ENCODE peak calls at places on chromosomes 5 and 9, in four cellular contexts. One of them, this sample, is unnamed.

GRCh38 chr5:172886974-172887491 is 53.0 kb downstream of the ERGIC1 start:
- DNase-seq in A549: no peak
- DNase-seq in sigmoid colon: peak; percentile 94
- DNase-seq in transverse colon: peak; percentile 53
- DNase-seq in this sample: no peak

GRCh38 chr9:6495484-6495883 is 82.5 kb downstream of the UHRF2 start:
- DNase-seq in A549: no peak
- DNase-seq in sigmoid colon: no peak
- DNase-seq in transverse colon: no peak
- DNase-seq in this sample: no peak

GRCh38 chr9:101119206-101119819 is 90.8 kb downstream of the PLPPR1 start:
- DNase-seq in A549: peak; percentile 33
- DNase-seq in sigmoid colon: no peak
- DNase-seq in transverse colon: peak; percentile 49
- DNase-seq in this sample: no peak

GRCh38 chr9:76516350-76516749 is 57.4 kb downstream of the GCNT1 start:
- DNase-seq in A549: no peak
- DNase-seq in sigmoid colon: no peak
- DNase-seq in transverse colon: no peak
- DNase-seq in this sample: no peak

GRCh38 chr9:37029776-37030590 is 4.1 kb downstream of the PAX5 start:
- DNase-seq in A549: no peak
- DNase-seq in sigmoid colon: no peak
- DNase-seq in transverse colon: no peak
- DNase-seq in this sample: no peak

GRCh38 chr5:109987970-109988369 is 298.2 kb downstream of the MAN2A1 start:
- DNase-seq in A549: no peak
- DNase-seq in sigmoid colon: no peak
- DNase-seq in transverse colon: no peak
- DNase-seq in this sample: no peak

GRCh38 chr5:131272365-131273123 is 8.7 kb downstream of the CDC42SE2 start:
- DNase-seq in A549: no peak
- DNase-seq in sigmoid colon: no peak
- DNase-seq in transverse colon: no peak
- DNase-seq in this sample: no peak

GRCh38 chr5:164600166-164600715 is 1094.8 kb downstream of the MAT2B start:
- DNase-seq in A549: no peak
- DNase-seq in sigmoid colon: no peak
- DNase-seq in transverse colon: no peak
- DNase-seq in this sample: no peak

GRCh38 chr5:133754575-133755169 is 142.3 kb upstream of the FSTL4 start:
- DNase-seq in A549: peak; percentile 44
- DNase-seq in sigmoid colon: no peak
- DNase-seq in transverse colon: peak; percentile 17
- DNase-seq in this sample: no peak

GRCh38 chr5:151448038-151448985 is 909 bp downstream of the SLC36A1 start:
- DNase-seq in A549: no peak
- DNase-seq in sigmoid colon: peak; percentile 63
- DNase-seq in transverse colon: peak; percentile 47
- DNase-seq in this sample: no peak

GRCh38 chr5:96384353-96384752 is 48.7 kb downstream of the PCSK1 start:
- DNase-seq in A549: peak; percentile 35
- DNase-seq in sigmoid colon: no peak
- DNase-seq in transverse colon: no peak
- DNase-seq in this sample: no peak

GRCh38 chr5:166907314-166907713 is 1384.1 kb upstream of the WWC1 start:
- DNase-seq in A549: no peak
- DNase-seq in sigmoid colon: no peak
- DNase-seq in transverse colon: no peak
- DNase-seq in this sample: no peak

GRCh38 chr9:34177906-34178697 is 741 bp upstream of the UBAP1 start:
- DNase-seq in A549: no peak
- DNase-seq in sigmoid colon: no peak
- DNase-seq in transverse colon: no peak
- DNase-seq in this sample: no peak

DNA sequence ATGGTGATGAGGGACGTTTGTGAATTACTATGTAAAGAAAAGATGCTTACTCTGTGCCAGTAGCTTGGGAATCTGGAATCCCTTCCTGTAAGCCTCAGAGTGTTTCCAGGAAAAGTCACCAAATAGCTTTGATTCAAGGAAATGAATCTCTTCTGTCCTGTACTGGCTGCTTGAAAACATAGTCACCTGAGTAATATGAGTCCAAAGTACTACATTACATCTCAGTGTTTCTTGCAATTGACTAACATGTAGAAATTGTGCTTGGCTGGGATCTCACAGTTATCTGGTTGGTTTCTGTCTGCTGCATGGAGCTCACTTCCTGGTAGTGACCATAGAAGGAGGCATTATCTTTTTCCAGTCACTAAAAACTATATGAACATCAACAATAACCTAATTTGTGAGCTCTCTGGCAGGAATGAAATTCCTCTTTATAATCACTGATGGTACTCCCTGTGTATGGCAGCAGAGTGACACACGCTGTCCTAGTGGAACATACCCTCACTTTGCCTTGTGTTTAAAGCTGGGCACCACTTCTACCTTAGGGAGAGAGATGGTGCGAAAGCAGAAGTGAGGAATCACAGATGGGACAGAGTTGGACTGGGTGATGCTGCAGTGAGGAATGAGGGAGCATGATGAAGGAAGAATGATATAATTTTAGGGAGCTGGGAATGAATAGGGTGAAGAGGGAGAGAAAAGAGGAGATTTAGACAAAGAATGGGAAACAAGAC is 568.5 kb downstream of the RAB3C start:
- DNase-seq in A549: no peak
- DNase-seq in sigmoid colon: no peak
- DNase-seq in transverse colon: no peak
- DNase-seq in this sample: no peak
- H3K4me1 ChIP-seq in A549: peaks cover 64% of the 10 kb centered on the region
- H3K4me1 ChIP-seq in sigmoid colon: peaks cover 7% of the 10 kb centered on the region
- H3K4me1 ChIP-seq in transverse colon: no peaks in the 10 kb centered on the region
- H3K4me1 ChIP-seq in this sample: no peaks in the 10 kb centered on the region

DNA sequence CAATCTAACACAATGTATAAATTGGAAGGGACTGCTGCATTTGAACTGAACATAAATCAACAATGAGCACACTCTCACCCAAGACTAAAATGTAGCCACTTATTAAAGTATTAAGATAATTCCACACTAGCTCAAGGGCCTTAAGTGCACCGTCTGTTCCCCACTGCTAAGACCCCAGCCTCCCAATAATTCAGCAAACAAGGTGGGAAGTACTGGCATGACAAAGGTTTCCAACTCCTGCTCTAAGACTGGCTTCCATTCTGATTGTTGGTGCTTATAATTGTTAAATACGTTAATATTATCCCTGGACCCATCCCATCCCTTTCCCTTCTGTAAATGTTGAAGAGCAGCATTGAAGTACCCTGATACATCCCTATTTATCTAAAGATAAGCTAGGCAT is 636.7 kb downstream of the NR2F1-AS1 start:
- DNase-seq in A549: no peak
- DNase-seq in sigmoid colon: no peak
- DNase-seq in transverse colon: no peak
- DNase-seq in this sample: no peak
- H3K4me3 ChIP-seq in A549: no peak overlapping the region
- H3K4me3 ChIP-seq in sigmoid colon: no peak overlapping the region
- H3K4me3 ChIP-seq in transverse colon: no peak overlapping the region
- H3K4me3 ChIP-seq in this sample: no peak overlapping the region

GRCh38 chr5:125176005-125176390 is 429.6 kb upstream of the ZNF608 start:
- DNase-seq in A549: no peak
- DNase-seq in sigmoid colon: no peak
- DNase-seq in transverse colon: no peak
- DNase-seq in this sample: no peak
- TF ChIP-seq EP300 in A549: no peak
- TF ChIP-seq EP300 in sigmoid colon: no peak
- TF ChIP-seq EP300 in transverse colon: peak; percentile 61
- TF ChIP-seq EP300 in this sample: no peak

GRCh38 chr5:141483842-141484241 is 988 bp upstream of the PCDHGC4 start:
- DNase-seq in A549: no peak
- DNase-seq in sigmoid colon: no peak
- DNase-seq in transverse colon: no peak
- DNase-seq in this sample: no peak
- H3K4me1 ChIP-seq in A549: no peaks in the 10 kb centered on the region
- H3K4me1 ChIP-seq in sigmoid colon: peaks cover 85% of the 10 kb centered on the region
- H3K4me1 ChIP-seq in transverse colon: peaks cover 8% of the 10 kb centered on the region
- H3K4me1 ChIP-seq in this sample: peaks cover 88% of the 10 kb centered on the region

DNA sequence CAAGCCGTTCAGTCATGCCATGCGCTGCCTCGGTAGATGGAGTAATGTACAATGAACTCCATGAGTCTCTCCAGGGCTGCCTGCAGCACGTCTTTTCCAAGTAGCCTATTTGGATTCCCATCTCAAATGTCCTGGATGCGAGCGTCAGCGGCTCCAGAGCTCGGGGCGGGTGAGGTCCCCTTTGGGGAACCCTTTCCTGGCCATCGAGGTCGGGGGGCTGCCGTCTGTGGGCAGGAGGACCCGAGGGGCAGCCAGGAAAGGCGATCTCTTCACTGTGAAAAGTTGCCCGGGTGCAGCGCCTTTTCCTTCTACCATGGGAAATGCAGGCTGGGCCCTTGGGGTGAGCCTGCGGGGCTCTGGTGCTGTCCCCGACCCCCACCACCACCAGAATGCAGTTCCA is 36.9 kb upstream of the FCN2 start:
- DNase-seq in A549: no peak
- DNase-seq in sigmoid colon: peak; percentile 34
- DNase-seq in transverse colon: no peak
- DNase-seq in this sample: no peak
- H3K4me3 ChIP-seq in A549: no peak overlapping the region
- H3K4me3 ChIP-seq in sigmoid colon: no peak overlapping the region
- H3K4me3 ChIP-seq in transverse colon: no peak overlapping the region
- H3K4me3 ChIP-seq in this sample: no peak overlapping the region

DNA sequence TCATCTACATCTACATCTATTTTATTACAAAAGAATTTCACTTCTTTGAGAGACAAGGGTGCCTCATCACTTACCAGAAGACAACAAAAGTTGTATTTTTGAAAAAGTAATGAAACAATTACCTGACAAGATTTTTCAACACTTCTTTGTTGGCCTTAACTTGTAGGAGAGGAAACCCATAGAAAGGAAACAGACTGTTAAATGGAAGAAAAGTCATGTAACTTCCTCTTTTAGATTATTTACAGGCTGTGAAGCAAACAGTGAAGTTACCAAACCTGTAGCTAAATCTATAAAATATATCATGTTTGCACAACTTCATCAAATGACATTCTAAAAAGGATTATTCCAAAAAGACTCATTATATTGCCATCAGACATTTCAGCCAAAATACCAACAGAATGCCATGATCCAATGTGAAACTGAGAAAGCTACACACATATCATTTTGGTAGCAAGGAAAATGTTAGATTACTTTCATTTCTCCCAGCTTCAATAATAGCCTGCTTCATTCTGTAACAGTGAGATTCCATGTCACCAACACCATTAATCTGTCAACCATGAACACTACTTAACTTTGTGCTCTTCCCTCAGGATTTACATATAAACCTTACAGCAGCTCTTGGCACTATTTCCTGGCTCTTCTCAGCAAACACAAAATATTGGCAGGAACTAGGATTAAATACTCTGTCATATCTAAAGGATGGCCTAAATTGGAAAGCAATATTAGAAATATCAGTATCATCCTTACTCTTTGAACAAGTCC is 122.5 kb downstream of the MCTP1 start:
- DNase-seq in A549: no peak
- DNase-seq in sigmoid colon: no peak
- DNase-seq in transverse colon: no peak
- DNase-seq in this sample: no peak
- TF ChIP-seq EP300 in A549: no peak
- TF ChIP-seq EP300 in sigmoid colon: no peak
- TF ChIP-seq EP300 in transverse colon: no peak
- TF ChIP-seq EP300 in this sample: no peak